ENCODE peak calls at places on chromosomes 13 and 19, in six cellular contexts. One of them, this sample, is unnamed. For H3K36me3, the result is how much of the 10 kb centered on the place peaks cover.

GRCh38 chr19:4278010-4278409 is 1.1 kb upstream of the SHD start:
- DNase-seq in HepG2: no peak
- DNase-seq in HCT116: no peak
- DNase-seq in GM12878: no peak
- DNase-seq in H1: no peak
- DNase-seq in SK-N-SH: no peak
- DNase-seq in this sample: no peak

GRCh38 chr13:110261166-110262081 is 45.5 kb downstream of the COL4A1 start:
- DNase-seq in HepG2: no peak
- DNase-seq in HCT116: no peak
- DNase-seq in GM12878: no peak
- DNase-seq in H1: no peak
- DNase-seq in SK-N-SH: no peak
- DNase-seq in this sample: no peak

GRCh38 chr13:59837101-59837500 is 326.6 kb downstream of the DIAPH3 start:
- DNase-seq in HepG2: no peak
- DNase-seq in HCT116: no peak
- DNase-seq in GM12878: no peak
- DNase-seq in H1: no peak
- DNase-seq in SK-N-SH: no peak
- DNase-seq in this sample: no peak

GRCh38 chr13:24040835-24041234 is 119.7 kb upstream of the SPATA13 start:
- DNase-seq in HepG2: no peak
- DNase-seq in HCT116: no peak
- DNase-seq in GM12878: no peak
- DNase-seq in H1: no peak
- DNase-seq in SK-N-SH: no peak
- DNase-seq in this sample: no peak

GRCh38 chr13:94007072-94007471 is 472.4 kb downstream of the DCT start:
- DNase-seq in HepG2: no peak
- DNase-seq in HCT116: no peak
- DNase-seq in GM12878: no peak
- DNase-seq in H1: no peak
- DNase-seq in SK-N-SH: no peak
- DNase-seq in this sample: no peak

GRCh38 chr19:52007436-52007804 is 591 bp downstream of the ZNF615 start:
- DNase-seq in HepG2: no peak
- DNase-seq in HCT116: no peak
- DNase-seq in GM12878: no peak
- DNase-seq in H1: no peak
- DNase-seq in SK-N-SH: peak
- DNase-seq in this sample: no peak

GRCh38 chr13:65057986-65058385 is 2172.2 kb downstream of the PCDH9 start:
- DNase-seq in HepG2: no peak
- DNase-seq in HCT116: no peak
- DNase-seq in GM12878: no peak
- DNase-seq in H1: no peak
- DNase-seq in SK-N-SH: no peak
- DNase-seq in this sample: no peak

GRCh38 chr13:56713656-56714055 is 427.1 kb upstream of the PRR20A start:
- DNase-seq in HepG2: no peak
- DNase-seq in HCT116: no peak
- DNase-seq in GM12878: no peak
- DNase-seq in H1: no peak
- DNase-seq in SK-N-SH: no peak
- DNase-seq in this sample: no peak

GRCh38 chr13:82206241-82206640 is 1676.0 kb downstream of the SLITRK1 start:
- DNase-seq in HepG2: no peak
- DNase-seq in HCT116: no peak
- DNase-seq in GM12878: no peak
- DNase-seq in H1: no peak
- DNase-seq in SK-N-SH: no peak
- DNase-seq in this sample: no peak

GRCh38 chr19:3879656-3880055 is 829 bp upstream of the ATCAY start:
- DNase-seq in HepG2: no peak
- DNase-seq in HCT116: no peak
- DNase-seq in GM12878: no peak
- DNase-seq in H1: no peak
- DNase-seq in SK-N-SH: peak
- DNase-seq in this sample: no peak

GRCh38 chr19:590396-590745 is 690 bp downstream of the HCN2 start:
- DNase-seq in HepG2: no peak
- DNase-seq in HCT116: no peak
- DNase-seq in GM12878: no peak
- DNase-seq in H1: no peak
- DNase-seq in SK-N-SH: peak
- DNase-seq in this sample: no peak

GRCh38 chr19:40521276-40521675 is 54.5 kb downstream of the SPTBN4 start:
- DNase-seq in HepG2: peak
- DNase-seq in HCT116: no peak
- DNase-seq in GM12878: no peak
- DNase-seq in H1: no peak
- DNase-seq in SK-N-SH: no peak
- DNase-seq in this sample: no peak

GRCh38 chr13:64278493-64278892 is 2862.8 kb upstream of the PCDH20 start:
- DNase-seq in HepG2: no peak
- DNase-seq in HCT116: no peak
- DNase-seq in GM12878: no peak
- DNase-seq in H1: no peak
- DNase-seq in SK-N-SH: no peak
- DNase-seq in this sample: peak

GRCh38 chr13:112672651-112673284 is 17.1 kb upstream of the ATP11A start:
- DNase-seq in HepG2: no peak
- DNase-seq in HCT116: no peak
- DNase-seq in GM12878: no peak
- DNase-seq in H1: no peak
- DNase-seq in SK-N-SH: no peak
- DNase-seq in this sample: no peak

GRCh38 chr19:41206926-41207750 is 11.9 kb upstream of the AXL start:
- DNase-seq in HepG2: no peak
- DNase-seq in HCT116: no peak
- DNase-seq in GM12878: no peak
- DNase-seq in H1: no peak
- DNase-seq in SK-N-SH: no peak
- DNase-seq in this sample: no peak

GRCh38 chr19:35715981-35716734 is 1.6 kb upstream of the KMT2B start:
- DNase-seq in HepG2: peak
- DNase-seq in HCT116: no peak
- DNase-seq in GM12878: no peak
- DNase-seq in H1: no peak
- DNase-seq in SK-N-SH: peak
- DNase-seq in this sample: no peak

GRCh38 chr19:55189424-55189823 is 9.3 kb upstream of the SYT5 start:
- DNase-seq in HepG2: no peak
- DNase-seq in HCT116: peak
- DNase-seq in GM12878: no peak
- DNase-seq in H1: peak
- DNase-seq in SK-N-SH: no peak
- DNase-seq in this sample: peak

GRCh38 chr19:42657551-42657950 is 62.8 kb upstream of the CEACAM8 start:
- DNase-seq in HepG2: no peak
- DNase-seq in HCT116: no peak
- DNase-seq in GM12878: no peak
- DNase-seq in H1: no peak
- DNase-seq in SK-N-SH: no peak
- DNase-seq in this sample: no peak

GRCh38 chr13:27280009-27280646 is 9.5 kb downstream of the RASL11A start:
- DNase-seq in HepG2: no peak
- DNase-seq in HCT116: no peak
- DNase-seq in GM12878: no peak
- DNase-seq in H1: no peak
- DNase-seq in SK-N-SH: no peak
- DNase-seq in this sample: no peak

GRCh38 chr13:101139076-101139475 is 277.2 kb downstream of the NALCN start:
- DNase-seq in HepG2: no peak
- DNase-seq in HCT116: no peak
- DNase-seq in GM12878: no peak
- DNase-seq in H1: no peak
- DNase-seq in SK-N-SH: no peak
- DNase-seq in this sample: no peak

GRCh38 chr19:48874309-48875135 is 2.3 kb downstream of the PPP1R15A start:
- DNase-seq in HepG2: no peak
- DNase-seq in HCT116: no peak
- DNase-seq in GM12878: no peak
- DNase-seq in H1: no peak
- DNase-seq in SK-N-SH: no peak
- DNase-seq in this sample: no peak

GRCh38 chr19:48870048-48870447 is 1.6 kb upstream of the PLEKHA4 start:
- DNase-seq in HepG2: no peak
- DNase-seq in HCT116: no peak
- DNase-seq in GM12878: no peak
- DNase-seq in H1: no peak
- DNase-seq in SK-N-SH: no peak
- DNase-seq in this sample: no peak

GRCh38 chr19:48872884-48873475 is 759 bp downstream of the PPP1R15A start:
- DNase-seq in HepG2: peak
- DNase-seq in HCT116: peak
- DNase-seq in GM12878: peak
- DNase-seq in H1: peak
- DNase-seq in SK-N-SH: peak
- DNase-seq in this sample: no peak

GRCh38 chr19:48872182-48872883 is at the start of gene PPP1R15A:
- DNase-seq in HepG2: peak
- DNase-seq in HCT116: peak
- DNase-seq in GM12878: peak
- DNase-seq in H1: peak
- DNase-seq in SK-N-SH: peak
- DNase-seq in this sample: peak

GRCh38 chr19:48873476-48874308 is 1.5 kb downstream of the PPP1R15A start:
- DNase-seq in HepG2: no peak
- DNase-seq in HCT116: no peak
- DNase-seq in GM12878: no peak
- DNase-seq in H1: no peak
- DNase-seq in SK-N-SH: no peak
- DNase-seq in this sample: no peak
- TF ChIP-seq SIN3A in HepG2: no peak
- TF ChIP-seq SIN3A in HCT116: no peak
- TF ChIP-seq SIN3A in GM12878: no peak
- TF ChIP-seq SIN3A in H1: no peak
- TF ChIP-seq SIN3A in SK-N-SH: no peak
- TF ChIP-seq SIN3A in this sample: no peak

GRCh38 chr13:46145950-46146349 is 36.0 kb downstream of the LCP1 start:
- DNase-seq in HepG2: no peak
- DNase-seq in HCT116: no peak
- DNase-seq in GM12878: no peak
- DNase-seq in H1: no peak
- DNase-seq in SK-N-SH: no peak
- DNase-seq in this sample: no peak

GRCh38 chr13:46140044-46140443 is 35.2 kb upstream of the CPB2 start:
- DNase-seq in HepG2: no peak
- DNase-seq in HCT116: no peak
- DNase-seq in GM12878: no peak
- DNase-seq in H1: no peak
- DNase-seq in SK-N-SH: no peak
- DNase-seq in this sample: no peak

GRCh38 chr13:46143239-46143701 is 38.4 kb upstream of the CPB2 start:
- DNase-seq in HepG2: peak
- DNase-seq in HCT116: no peak
- DNase-seq in GM12878: no peak
- DNase-seq in H1: no peak
- DNase-seq in SK-N-SH: no peak
- DNase-seq in this sample: no peak

GRCh38 chr13:46146898-46147297 is 35.1 kb downstream of the LCP1 start:
- DNase-seq in HepG2: peak
- DNase-seq in HCT116: no peak
- DNase-seq in GM12878: no peak
- DNase-seq in H1: no peak
- DNase-seq in SK-N-SH: peak
- DNase-seq in this sample: no peak

DNA sequence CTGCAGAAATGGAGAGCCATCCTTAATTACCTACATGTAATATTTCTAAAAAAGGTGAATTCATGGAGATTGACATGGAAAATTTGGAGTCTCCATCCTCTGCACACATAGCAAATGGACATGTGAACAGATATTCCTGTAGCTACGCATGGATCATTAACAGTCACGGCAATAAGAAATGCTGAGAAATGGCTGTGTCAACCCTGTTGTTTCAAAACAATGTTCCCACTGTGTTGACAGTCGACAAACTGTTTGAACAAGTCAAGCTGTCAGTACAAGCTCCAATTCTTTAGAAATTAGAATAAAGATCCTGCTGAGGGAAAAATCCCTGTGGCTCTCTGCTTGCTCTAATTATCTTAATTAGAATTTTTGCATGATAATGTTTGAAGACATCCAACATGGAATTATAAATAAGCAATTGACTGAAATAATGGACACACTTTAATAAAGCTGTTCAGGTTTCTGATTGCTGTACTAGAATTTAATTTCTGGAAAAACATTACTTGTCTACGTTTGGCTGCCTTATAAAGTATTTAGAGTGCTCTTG is 37.9 kb upstream of the CPB2 start:
- DNase-seq in HepG2: peak
- DNase-seq in HCT116: no peak
- DNase-seq in GM12878: no peak
- DNase-seq in H1: no peak
- DNase-seq in SK-N-SH: no peak
- DNase-seq in this sample: no peak
- H3K36me3 ChIP-seq in HepG2: under half
- H3K36me3 ChIP-seq in HCT116: under half
- H3K36me3 ChIP-seq in GM12878: half or more
- H3K36me3 ChIP-seq in H1: under half
- H3K36me3 ChIP-seq in SK-N-SH: under half
- H3K36me3 ChIP-seq in this sample: under half

GRCh38 chr19:5707576-5708575 is 12.1 kb downstream of the LONP1 start:
- DNase-seq in HepG2: no peak
- DNase-seq in HCT116: no peak
- DNase-seq in GM12878: no peak
- DNase-seq in H1: no peak
- DNase-seq in SK-N-SH: peak
- DNase-seq in this sample: no peak
- TF ChIP-seq SIN3A in HepG2: no peak
- TF ChIP-seq SIN3A in HCT116: no peak
- TF ChIP-seq SIN3A in GM12878: no peak
- TF ChIP-seq SIN3A in H1: no peak
- TF ChIP-seq SIN3A in SK-N-SH: no peak
- TF ChIP-seq SIN3A in this sample: no peak

DNA sequence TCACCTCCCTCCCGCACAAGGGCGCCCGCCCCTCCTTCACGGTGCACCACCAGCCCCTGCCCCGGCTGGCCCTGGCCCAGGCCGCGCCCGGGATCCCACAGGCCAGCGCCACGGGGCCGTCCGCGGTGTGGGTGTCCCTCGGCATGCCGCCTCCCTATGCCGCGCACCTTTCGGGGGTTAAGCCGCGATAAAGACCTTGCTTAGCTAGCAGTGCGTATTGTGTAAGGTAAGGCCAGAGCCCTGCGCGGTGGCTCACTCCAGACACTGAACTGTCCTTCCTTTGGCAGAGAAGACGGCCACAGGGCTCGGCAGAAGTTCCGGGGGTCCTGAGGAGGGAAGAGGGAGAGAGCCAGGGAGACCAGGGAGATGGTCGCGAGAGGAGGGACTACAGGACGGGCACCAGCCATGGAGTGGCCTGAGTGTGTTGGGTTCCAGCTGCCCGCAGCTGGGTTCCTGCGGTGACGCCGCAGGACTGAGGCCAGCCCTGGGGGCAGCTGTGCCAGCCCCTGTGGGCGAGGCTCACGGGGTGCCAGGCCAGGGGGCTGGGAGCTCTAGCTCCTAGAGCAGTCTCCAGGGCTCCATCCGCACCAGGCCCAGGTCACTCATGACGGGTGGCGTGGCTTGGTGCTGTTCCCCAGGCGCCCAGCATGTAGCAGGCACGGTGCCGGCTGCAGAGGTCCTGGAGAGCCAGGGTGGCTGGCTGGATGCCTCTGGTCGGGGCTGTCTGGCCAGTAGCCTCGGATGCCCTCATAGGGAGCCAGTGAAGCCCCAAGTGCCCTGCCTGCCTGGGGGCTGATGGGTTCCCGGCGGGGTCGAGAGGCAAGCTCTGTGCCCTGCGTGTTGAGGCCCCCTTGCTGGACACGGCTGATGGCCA is 7.7 kb downstream of the PLEKHJ1 start:
- DNase-seq in HepG2: no peak
- DNase-seq in HCT116: no peak
- DNase-seq in GM12878: no peak
- DNase-seq in H1: no peak
- DNase-seq in SK-N-SH: no peak
- DNase-seq in this sample: no peak
- H3K36me3 ChIP-seq in HepG2: under half
- H3K36me3 ChIP-seq in HCT116: under half
- H3K36me3 ChIP-seq in GM12878: under half
- H3K36me3 ChIP-seq in H1: under half
- H3K36me3 ChIP-seq in SK-N-SH: half or more
- H3K36me3 ChIP-seq in this sample: under half